ENCODE peak calls at places on chromosome 3, in five cellular contexts. N is GM12878, P is HEK293T, Y is H1, G is HepG2. S is an unnamed sample.
A peak's percentile ranks its signal among the peaks of the same experiment; 100 is the strongest.

GRCh38 chr3:153173758-153174516 is 11.9 kb downstream of the RAP2B start:
- DNase-seq in Y (no peak), P (no peak), G (peak; percentile 39), N (no peak), S (no peak)

GRCh38 chr3:132822266-132822665 is 100.1 kb upstream of the NPHP3 start:
- DNase-seq in Y (no peak), G (no peak), P (no peak), N (no peak), S (no peak)

GRCh38 chr3:94525039-94525438 is 462.2 kb downstream of the NSUN3 start:
- DNase-seq in Y (no peak), N (no peak), G (peak; percentile 60), P (peak; percentile 48), S (no peak)

GRCh38 chr3:43236008-43236407 is 50.3 kb upstream of the SNRK start:
- DNase-seq in G (no peak), P (no peak), N (no peak), Y (no peak), S (no peak)

GRCh38 chr3:80733522-80734176 is 965.9 kb upstream of the ROBO1 start:
- DNase-seq in N (no peak), P (peak; percentile 7), Y (no peak), G (peak; percentile 95), S (no peak)

GRCh38 chr3:160413613-160414248 is 14.3 kb downstream of the SMC4 start:
- DNase-seq in N (peak; percentile 19), Y (peak; percentile 67), P (peak; percentile 63), G (peak; percentile 70), S (peak; percentile 62)

GRCh38 chr3:172217877-172218276 is 178.5 kb downstream of the FNDC3B start:
- DNase-seq in Y (no peak), N (no peak), P (no peak), G (no peak), S (no peak)

GRCh38 chr3:20137642-20138041 is 48.4 kb downstream of the SGO1 start:
- DNase-seq in G (no peak), P (no peak), N (no peak), Y (no peak), S (no peak)

GRCh38 chr3:59411176-59411575 is 361.4 kb upstream of the CFAP20DC start:
- DNase-seq in N (no peak), Y (no peak), P (no peak), G (no peak), S (no peak)

GRCh38 chr3:124131158-124132115 is 139.5 kb upstream of the ROPN1 start:
- DNase-seq in P (no peak), Y (no peak), N (no peak), G (no peak), S (no peak)

GRCh38 chr3:156782921-156783320 is 43.2 kb upstream of the LEKR1 start:
- DNase-seq in Y (no peak), N (no peak), P (no peak), G (no peak), S (no peak)

GRCh38 chr3:187188931-187189330 is 8.4 kb upstream of the RTP1 start:
- DNase-seq in Y (no peak), P (no peak), N (no peak), G (no peak), S (no peak)

GRCh38 chr3:31399270-31399669 is 133.5 kb upstream of the STT3B start:
- DNase-seq in P (no peak), N (no peak), G (no peak), Y (no peak), S (no peak)

GRCh38 chr3:132083583-132084372 is 49.0 kb upstream of the CPNE4 start:
- DNase-seq in G (no peak), P (no peak), N (no peak), Y (no peak), S (peak; percentile 49)

GRCh38 chr3:179288845-179289244 is 34.0 kb upstream of the ZNF639 start:
- DNase-seq in P (no peak), G (no peak), Y (no peak), N (no peak), S (no peak)

GRCh38 chr3:176562381-176562780 is 634.9 kb downstream of the TBL1XR1 start:
- DNase-seq in G (no peak), N (no peak), P (no peak), Y (no peak), S (peak; percentile 42)

GRCh38 chr3:134650431-134651346 is at the start of gene KY:
- DNase-seq in N (no peak), P (peak; percentile 46), Y (peak; percentile 80), G (no peak), S (peak; percentile 30)

GRCh38 chr3:158668506-158668905 is 3.9 kb downstream of the LXN start:
- DNase-seq in Y (no peak), G (no peak), P (no peak), N (no peak), S (no peak)

GRCh38 chr3:121943434-121943833 is 49.2 kb downstream of the SLC15A2 start:
- DNase-seq in N (no peak), G (peak; percentile 6), P (no peak), Y (no peak), S (no peak)

GRCh38 chr3:143120716-143121239 is 1.2 kb downstream of the CHST2 start:
- DNase-seq in P (peak; percentile 57), Y (peak; percentile 66), N (no peak), G (no peak), S (no peak)

GRCh38 chr3:120764206-120764605 is 21.7 kb downstream of the GTF2E1 start:
- DNase-seq in G (no peak), P (peak; percentile 18), N (no peak), Y (no peak), S (no peak)

GRCh38 chr3:54604495-54604894 is 323.4 kb downstream of the LRTM1 start:
- DNase-seq in N (no peak), Y (no peak), P (no peak), G (no peak), S (no peak)

GRCh38 chr3:60555704-60556340 is 695.4 kb downstream of the FHIT start:
- DNase-seq in P (no peak), G (no peak), N (peak; percentile 48), Y (no peak), S (peak; percentile 79)

GRCh38 chr3:175431396-175431795 is 572.3 kb downstream of the NAALADL2 start:
- DNase-seq in N (no peak), Y (no peak), G (no peak), P (no peak), S (no peak)

GRCh38 chr3:129605593-129606521 is 619 bp downstream of the PLXND1 start:
- DNase-seq in N (no peak), P (peak; percentile 52), G (no peak), Y (peak; percentile 82), S (no peak)

GRCh38 chr3:151307583-151307982 is 9.0 kb downstream of the GPR87 start:
- DNase-seq in G (no peak), P (no peak), N (no peak), Y (no peak), S (no peak)

GRCh38 chr3:151305778-151306157 is 10.9 kb downstream of the GPR87 start:
- DNase-seq in G (no peak), N (no peak), P (no peak), Y (no peak), S (no peak)

GRCh38 chr3:151307131-151307530 is 9.5 kb downstream of the GPR87 start:
- DNase-seq in N (no peak), G (no peak), P (no peak), Y (no peak), S (no peak)

GRCh38 chr3:151305081-151305777 is 11.4 kb downstream of the GPR87 start:
- DNase-seq in G (peak; percentile 87), P (peak; percentile 34), N (no peak), Y (peak; percentile 63), S (peak; percentile 81)

GRCh38 chr3:151306168-151306810 is 10.3 kb downstream of the GPR87 start:
- DNase-seq in N (no peak), P (no peak), Y (no peak), G (no peak), S (no peak)
- TF ChIP-seq SUZ12 in N (no peak), P (no peak), Y (no peak), G (no peak), S (no peak)

DNA sequence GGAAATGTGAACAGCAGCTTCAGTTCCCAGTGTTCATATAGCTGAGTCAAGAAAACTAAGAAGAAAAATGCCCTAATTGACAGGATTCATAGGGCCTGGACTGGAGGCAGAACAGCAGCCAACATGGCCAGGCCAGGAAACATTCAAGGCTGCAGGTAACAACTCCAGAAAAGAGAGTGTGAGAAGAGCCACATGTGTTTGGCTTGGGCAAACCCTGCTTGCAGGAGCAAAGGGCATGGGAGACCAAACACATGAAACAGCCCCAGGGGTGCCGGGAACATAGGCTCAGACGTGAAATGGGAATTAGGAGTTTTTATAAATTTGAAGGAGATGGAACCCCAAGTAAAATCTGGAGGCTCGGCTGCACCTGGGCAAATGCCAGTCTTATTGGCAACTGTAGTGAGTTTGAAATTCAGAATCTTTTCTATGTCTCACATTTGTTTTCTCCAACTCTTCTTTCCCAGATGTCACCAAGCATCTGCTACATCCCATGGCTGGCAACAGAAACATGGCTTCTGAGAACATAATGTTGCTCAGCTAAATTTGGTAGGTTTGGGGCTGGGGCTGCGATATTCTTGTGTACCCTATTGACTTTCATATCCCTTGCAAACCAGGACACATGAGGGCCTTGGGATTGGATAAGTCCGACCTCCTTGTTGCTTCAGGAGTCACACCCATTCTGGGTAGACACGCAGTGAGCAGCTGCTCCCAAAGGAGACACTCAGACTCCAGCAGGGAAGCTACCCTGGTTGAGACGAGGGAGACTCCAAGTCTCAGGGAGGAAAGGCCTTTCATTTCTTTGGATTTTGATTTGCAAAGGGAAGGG is 98.9 kb upstream of the CLSTN2 start:
- DNase-seq in Y (no peak), P (no peak), G (no peak), N (no peak), S (no peak)
- TF ChIP-seq SUZ12 in Y (no peak), P (no peak), G (no peak), N (no peak), S (no peak)

GRCh38 chr3:103389356-103389755 is 954.5 kb downstream of the ZPLD1 start:
- DNase-seq in P (no peak), N (no peak), Y (no peak), G (no peak), S (no peak)

GRCh38 chr3:103385991-103386390 is 951.2 kb downstream of the ZPLD1 start:
- DNase-seq in P (no peak), N (no peak), G (no peak), Y (no peak), S (no peak)

GRCh38 chr3:103393395-103394186 is 958.8 kb downstream of the ZPLD1 start:
- DNase-seq in N (no peak), G (no peak), Y (no peak), P (no peak), S (no peak)

DNA sequence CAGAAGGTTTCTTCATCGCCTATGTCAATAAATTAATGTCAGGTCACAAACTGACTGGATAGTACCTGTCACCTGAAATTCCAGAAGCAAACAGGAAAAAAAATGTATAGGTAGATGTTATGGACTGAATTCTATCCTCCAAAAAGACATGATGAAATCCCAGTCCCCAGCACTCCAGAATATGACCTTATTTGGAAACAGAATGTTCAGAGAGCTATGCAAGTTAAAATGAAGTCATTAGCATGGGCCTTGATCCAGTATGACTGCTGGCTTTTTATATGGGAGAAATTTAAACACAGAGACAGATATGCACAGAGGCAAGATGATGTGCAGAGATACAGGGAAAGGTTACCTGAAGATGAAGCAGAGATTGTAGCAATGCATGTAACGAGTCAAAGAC is 953.4 kb downstream of the ZPLD1 start:
- DNase-seq in P (no peak), Y (no peak), N (no peak), G (no peak), S (no peak)
- TF ChIP-seq SUZ12 in P (no peak), Y (no peak), N (no peak), G (no peak), S (no peak)

DNA sequence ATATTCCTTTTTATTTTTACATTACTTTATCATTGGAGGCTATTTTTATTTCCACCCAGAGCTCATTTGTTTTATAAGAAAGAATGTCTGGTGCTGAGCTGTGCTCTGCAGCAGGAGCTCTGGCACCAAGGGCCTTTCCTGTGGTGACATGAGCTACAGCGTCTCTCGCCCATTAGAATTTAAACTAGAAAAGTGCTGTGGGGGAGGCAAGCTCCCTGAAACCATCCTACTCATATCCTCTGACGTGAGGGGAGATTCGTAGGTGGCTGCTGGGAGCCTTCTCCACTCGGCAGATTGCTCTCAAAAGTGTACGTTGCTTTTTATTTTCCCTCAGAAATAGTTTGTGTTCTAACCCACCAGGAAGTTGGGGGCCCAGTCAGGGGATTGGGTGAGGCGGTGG is 76.3 kb upstream of the ARHGEF3 start:
- DNase-seq in Y (no peak), G (no peak), P (no peak), N (no peak), S (no peak)
- TF ChIP-seq SUZ12 in Y (no peak), G (no peak), P (no peak), N (no peak), S (no peak)